ENCODE peak calls at places on chromosomes 7 and 10, in ten cellular contexts. One of them, this sample, is unnamed.

GRCh38 chr10:73940634-73941221 is 29.8 kb downstream of the PLAU start:
- DNase-seq in bronchial epithelial cell: peak
- DNase-seq in cardiac fibroblast: peak
- DNase-seq in cortex of kidney: no peak
- DNase-seq in Peyer's patch: peak
- DNase-seq in esophagus squamous epithelium: no peak
- DNase-seq in amygdala: peak
- DNase-seq in posterior cingulate gyrus: peak
- DNase-seq in cardiac muscle cell: peak
- DNase-seq in stimulated activated CD4-positive, alpha-beta T cell treated with anti-CD3 and anti-CD28 coated beads, Interleukin-2, amount 100 ng/mL, for 48 hours: peak
- DNase-seq in this sample: peak

GRCh38 chr10:133384071-133384470 is 5.0 kb downstream of the PAOX start:
- DNase-seq in cortex of kidney: no peak
- DNase-seq in posterior cingulate gyrus: no peak
- DNase-seq in esophagus squamous epithelium: no peak
- DNase-seq in bronchial epithelial cell: no peak
- DNase-seq in cardiac fibroblast: no peak
- DNase-seq in Peyer's patch: peak
- DNase-seq in stimulated activated CD4-positive, alpha-beta T cell treated with anti-CD3 and anti-CD28 coated beads, Interleukin-2, amount 100 ng/mL, for 48 hours: no peak
- DNase-seq in cardiac muscle cell: no peak
- DNase-seq in amygdala: no peak
- DNase-seq in this sample: no peak

GRCh38 chr10:100325164-100325563 is 4.9 kb downstream of the PKD2L1 start:
- DNase-seq in cardiac fibroblast: no peak
- DNase-seq in posterior cingulate gyrus: no peak
- DNase-seq in amygdala: no peak
- DNase-seq in bronchial epithelial cell: no peak
- DNase-seq in cortex of kidney: no peak
- DNase-seq in esophagus squamous epithelium: no peak
- DNase-seq in cardiac muscle cell: peak
- DNase-seq in Peyer's patch: no peak
- DNase-seq in stimulated activated CD4-positive, alpha-beta T cell treated with anti-CD3 and anti-CD28 coated beads, Interleukin-2, amount 100 ng/mL, for 48 hours: no peak
- DNase-seq in this sample: no peak

GRCh38 chr10:82942572-82943091 is 1067.6 kb downstream of the NRG3 start:
- DNase-seq in esophagus squamous epithelium: no peak
- DNase-seq in cardiac fibroblast: peak
- DNase-seq in amygdala: no peak
- DNase-seq in Peyer's patch: no peak
- DNase-seq in stimulated activated CD4-positive, alpha-beta T cell treated with anti-CD3 and anti-CD28 coated beads, Interleukin-2, amount 100 ng/mL, for 48 hours: no peak
- DNase-seq in posterior cingulate gyrus: no peak
- DNase-seq in bronchial epithelial cell: no peak
- DNase-seq in cortex of kidney: no peak
- DNase-seq in cardiac muscle cell: no peak
- DNase-seq in this sample: no peak

GRCh38 chr10:17109475-17110207 is 20.0 kb downstream of the CUBN start:
- DNase-seq in cardiac fibroblast: peak
- DNase-seq in bronchial epithelial cell: peak
- DNase-seq in esophagus squamous epithelium: no peak
- DNase-seq in cortex of kidney: no peak
- DNase-seq in stimulated activated CD4-positive, alpha-beta T cell treated with anti-CD3 and anti-CD28 coated beads, Interleukin-2, amount 100 ng/mL, for 48 hours: no peak
- DNase-seq in Peyer's patch: no peak
- DNase-seq in posterior cingulate gyrus: no peak
- DNase-seq in cardiac muscle cell: no peak
- DNase-seq in amygdala: no peak
- DNase-seq in this sample: peak

GRCh38 chr7:44398953-44399574 is 73.7 kb upstream of the CAMK2B start:
- DNase-seq in esophagus squamous epithelium: no peak
- DNase-seq in Peyer's patch: no peak
- DNase-seq in stimulated activated CD4-positive, alpha-beta T cell treated with anti-CD3 and anti-CD28 coated beads, Interleukin-2, amount 100 ng/mL, for 48 hours: no peak
- DNase-seq in amygdala: no peak
- DNase-seq in cardiac fibroblast: no peak
- DNase-seq in posterior cingulate gyrus: no peak
- DNase-seq in cortex of kidney: no peak
- DNase-seq in cardiac muscle cell: no peak
- DNase-seq in bronchial epithelial cell: no peak
- DNase-seq in this sample: no peak

GRCh38 chr7:98303906-98304305 is 22.4 kb downstream of the BRI3 start:
- DNase-seq in amygdala: no peak
- DNase-seq in cardiac muscle cell: no peak
- DNase-seq in Peyer's patch: no peak
- DNase-seq in posterior cingulate gyrus: no peak
- DNase-seq in esophagus squamous epithelium: no peak
- DNase-seq in stimulated activated CD4-positive, alpha-beta T cell treated with anti-CD3 and anti-CD28 coated beads, Interleukin-2, amount 100 ng/mL, for 48 hours: no peak
- DNase-seq in cortex of kidney: no peak
- DNase-seq in bronchial epithelial cell: no peak
- DNase-seq in cardiac fibroblast: no peak
- DNase-seq in this sample: no peak

GRCh38 chr10:87651801-87652200 is 7.9 kb upstream of the PAPSS2 start:
- DNase-seq in esophagus squamous epithelium: no peak
- DNase-seq in stimulated activated CD4-positive, alpha-beta T cell treated with anti-CD3 and anti-CD28 coated beads, Interleukin-2, amount 100 ng/mL, for 48 hours: no peak
- DNase-seq in Peyer's patch: no peak
- DNase-seq in cortex of kidney: no peak
- DNase-seq in cardiac fibroblast: no peak
- DNase-seq in posterior cingulate gyrus: no peak
- DNase-seq in cardiac muscle cell: no peak
- DNase-seq in amygdala: no peak
- DNase-seq in bronchial epithelial cell: no peak
- DNase-seq in this sample: no peak

GRCh38 chr7:158495780-158496179 is 91.8 kb downstream of the PTPRN2 start:
- DNase-seq in cortex of kidney: no peak
- DNase-seq in cardiac fibroblast: peak
- DNase-seq in stimulated activated CD4-positive, alpha-beta T cell treated with anti-CD3 and anti-CD28 coated beads, Interleukin-2, amount 100 ng/mL, for 48 hours: no peak
- DNase-seq in Peyer's patch: peak
- DNase-seq in bronchial epithelial cell: peak
- DNase-seq in cardiac muscle cell: peak
- DNase-seq in esophagus squamous epithelium: no peak
- DNase-seq in amygdala: no peak
- DNase-seq in posterior cingulate gyrus: no peak
- DNase-seq in this sample: no peak

GRCh38 chr10:130459011-130459410 is 322.8 kb downstream of the GLRX3 start:
- DNase-seq in bronchial epithelial cell: no peak
- DNase-seq in cardiac fibroblast: no peak
- DNase-seq in esophagus squamous epithelium: no peak
- DNase-seq in posterior cingulate gyrus: no peak
- DNase-seq in amygdala: no peak
- DNase-seq in cardiac muscle cell: no peak
- DNase-seq in cortex of kidney: no peak
- DNase-seq in stimulated activated CD4-positive, alpha-beta T cell treated with anti-CD3 and anti-CD28 coated beads, Interleukin-2, amount 100 ng/mL, for 48 hours: no peak
- DNase-seq in Peyer's patch: no peak
- DNase-seq in this sample: no peak

GRCh38 chr7:5210751-5211338 is 20.8 kb downstream of the WIPI2 start:
- DNase-seq in posterior cingulate gyrus: no peak
- DNase-seq in cardiac fibroblast: no peak
- DNase-seq in amygdala: no peak
- DNase-seq in esophagus squamous epithelium: no peak
- DNase-seq in stimulated activated CD4-positive, alpha-beta T cell treated with anti-CD3 and anti-CD28 coated beads, Interleukin-2, amount 100 ng/mL, for 48 hours: no peak
- DNase-seq in bronchial epithelial cell: no peak
- DNase-seq in cardiac muscle cell: no peak
- DNase-seq in cortex of kidney: no peak
- DNase-seq in Peyer's patch: peak
- DNase-seq in this sample: no peak

GRCh38 chr10:34780818-34781380 is 34.2 kb downstream of the PARD3 start:
- DNase-seq in amygdala: no peak
- DNase-seq in cardiac fibroblast: peak
- DNase-seq in posterior cingulate gyrus: no peak
- DNase-seq in esophagus squamous epithelium: no peak
- DNase-seq in cortex of kidney: no peak
- DNase-seq in cardiac muscle cell: peak
- DNase-seq in Peyer's patch: no peak
- DNase-seq in stimulated activated CD4-positive, alpha-beta T cell treated with anti-CD3 and anti-CD28 coated beads, Interleukin-2, amount 100 ng/mL, for 48 hours: peak
- DNase-seq in bronchial epithelial cell: no peak
- DNase-seq in this sample: peak